ENCODE peak calls at places on chromosomes 7 and 10, in seven cellular contexts. S is hepatocyte, D is kidney, L is tibial nerve, T is pancreas, F is prostate gland, O is ovary. J is an unnamed sample.

GRCh38 chr10:51892965-51893658 is 193.7 kb upstream of the CSTF2T start:
- DNase-seq in S (no peak), D (no peak), L (no peak), T (no peak), F (no peak), O (peak; percentile 29), J (peak; percentile 37)

GRCh38 chr10:102195301-102195870 is 30.7 kb upstream of the ELOVL3 start:
- DNase-seq in S (no peak), D (no peak), L (no peak), T (no peak), F (no peak), O (no peak), J (peak; percentile 43)

GRCh38 chr7:76358053-76358477 is 726 bp downstream of the YWHAG start:
- DNase-seq in S (peak; percentile 79), D (peak; percentile 90), L (peak; percentile 68), T (no peak), F (peak; percentile 68), O (peak; percentile 70), J (no peak)

GRCh38 chr10:68348265-68348741 is 15.6 kb upstream of the PBLD start:
- DNase-seq in S (peak; percentile 55), D (no peak), L (no peak), T (peak; percentile 42), F (no peak), O (no peak), J (peak; percentile 46)

GRCh38 chr10:78053201-78053868 is 19.7 kb downstream of the RPS24 start:
- DNase-seq in S (no peak), D (no peak), L (no peak), T (no peak), F (no peak), O (no peak), J (peak; percentile 22)

GRCh38 chr10:22420787-22421517 is 75.7 kb downstream of the SPAG6 start:
- DNase-seq in S (no peak), D (no peak), L (no peak), T (no peak), F (no peak), O (no peak), J (peak; percentile 33)

GRCh38 chr10:28991738-28992270 is 297.1 kb upstream of the LYZL1 start:
- DNase-seq in S (peak; percentile 69), D (no peak), L (no peak), T (peak; percentile 53), F (peak; percentile 6), O (no peak), J (peak; percentile 63)

GRCh38 chr10:36450385-36450784 is 675.0 kb upstream of the ANKRD30A start:
- DNase-seq in S (peak; percentile 5), D (no peak), L (no peak), T (no peak), F (no peak), O (no peak), J (peak; percentile 37)

GRCh38 chr7:129801882-129802281 is 150.9 kb downstream of the UBE2H start:
- DNase-seq in S (no peak), D (no peak), L (no peak), T (no peak), F (no peak), O (no peak), J (peak; percentile 20)

GRCh38 chr7:38291117-38291647 is 17.7 kb upstream of the TARP start:
- DNase-seq in S (no peak), D (no peak), L (no peak), T (no peak), F (no peak), O (no peak), J (no peak)

GRCh38 chr7:78037603-78038002 is 239.0 kb downstream of the PHTF2 start:
- DNase-seq in S (no peak), D (no peak), L (no peak), T (no peak), F (no peak), O (no peak), J (no peak)

GRCh38 chr10:27723436-27723835 is 22.2 kb downstream of the MKX start:
- DNase-seq in S (no peak), D (no peak), L (no peak), T (no peak), F (no peak), O (no peak), J (no peak)

GRCh38 chr7:149724661-149725425 is 48.5 kb downstream of the ZNF467 start:
- DNase-seq in S (no peak), D (peak; percentile 55), L (no peak), T (no peak), F (no peak), O (no peak), J (no peak)

GRCh38 chr10:47028466-47028865 is 117.2 kb downstream of the PTPN20 start:
- DNase-seq in S (no peak), D (no peak), L (no peak), T (no peak), F (no peak), O (no peak), J (no peak)

GRCh38 chr7:43767311-43767710 is 8.8 kb downstream of the BLVRA start:
- DNase-seq in S (no peak), D (no peak), L (no peak), T (no peak), F (no peak), O (no peak), J (no peak)

DNA sequence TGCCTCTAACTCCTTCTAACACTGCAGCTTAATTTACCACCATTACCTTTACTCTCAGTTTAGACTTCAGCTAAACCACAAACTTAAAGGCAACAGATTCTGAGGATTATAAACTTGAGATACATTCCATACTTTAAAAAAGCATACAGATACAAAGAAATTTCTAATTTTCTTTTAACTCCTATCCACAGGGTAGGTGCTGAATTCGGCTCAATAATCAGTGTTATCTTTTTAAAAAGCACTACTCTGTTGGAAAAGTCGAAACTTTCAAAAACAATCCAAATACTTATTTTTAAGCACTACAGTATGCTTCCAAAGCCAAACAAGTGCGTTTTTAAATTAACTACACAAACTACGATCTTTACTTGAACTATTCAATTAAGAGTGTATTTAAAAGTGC is 1.0 kb downstream of the SMNDC1 start:
- DNase-seq in S (no peak), D (no peak), L (no peak), T (no peak), F (no peak), O (no peak), J (no peak)
- H3K4me3 ChIP-seq in S (peak overlapping the region; percentile 93), D (peak overlapping the region; percentile 96), L (peak overlapping the region; percentile 92), T (peak overlapping the region; percentile 53), F (peak overlapping the region; percentile 95), O (peak overlapping the region; percentile 96), J (peak overlapping the region; percentile 86)

GRCh38 chr7:756231-756927 is 29.3 kb upstream of the PRKAR1B start:
- DNase-seq in S (no peak), D (no peak), L (no peak), T (no peak), F (no peak), O (peak; percentile 13), J (no peak)

GRCh38 chr7:756928-757560 is 30.0 kb upstream of the PRKAR1B start:
- DNase-seq in S (no peak), D (peak; percentile 74), L (no peak), T (no peak), F (no peak), O (peak; percentile 20), J (no peak)

GRCh38 chr7:759569-759968 is 32.5 kb upstream of the PRKAR1B start:
- DNase-seq in S (no peak), D (peak; percentile 12), L (no peak), T (no peak), F (no peak), O (no peak), J (no peak)

GRCh38 chr7:760006-760405 is 32.9 kb upstream of the PRKAR1B start:
- DNase-seq in S (no peak), D (peak; percentile 22), L (no peak), T (no peak), F (no peak), O (peak; percentile 77), J (no peak)

GRCh38 chr7:757741-758163 is 30.7 kb upstream of the PRKAR1B start:
- DNase-seq in S (no peak), D (peak; percentile 63), L (no peak), T (no peak), F (no peak), O (peak; percentile 15), J (no peak)
- H3K36me3 ChIP-seq in S (no peaks in the 10 kb centered on the region), D (peaks cover 6% of the 10 kb centered on the region), L (peaks cover 22% of the 10 kb centered on the region), T (peaks cover 39% of the 10 kb centered on the region), F (peaks cover 11% of the 10 kb centered on the region), O (no peaks in the 10 kb centered on the region), J (peaks cover 32% of the 10 kb centered on the region)

DNA sequence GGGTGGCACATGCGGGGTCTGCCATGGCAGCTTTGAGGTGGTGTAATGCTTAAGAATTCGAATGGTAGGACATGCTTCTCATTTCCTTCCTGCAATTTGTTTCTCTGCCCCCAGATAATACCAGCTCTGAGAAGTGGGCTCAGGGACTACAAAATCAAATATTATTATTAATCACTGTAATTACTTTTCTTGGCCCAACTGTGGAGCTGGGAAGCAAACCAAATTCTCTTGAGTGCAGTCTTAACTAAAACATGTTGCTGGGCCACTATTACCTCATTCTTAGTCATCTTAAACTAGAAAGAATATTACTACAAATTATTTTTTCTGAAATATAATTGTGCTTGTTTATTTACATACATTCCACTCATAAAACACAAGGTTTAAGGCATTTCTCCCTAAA is 566.7 kb upstream of the NRP1 start:
- DNase-seq in S (no peak), D (no peak), L (peak; percentile 44), T (no peak), F (no peak), O (peak; percentile 74), J (peak; percentile 88)
- TF ChIP-seq CTCF in S (no peak), D (no peak), L (no peak), T (no peak), F (no peak), O (no peak), J (no peak)

GRCh38 chr10:17665742-17666141 is 21.8 kb downstream of the STAM start:
- DNase-seq in S (peak; percentile 56), D (no peak), L (peak; percentile 72), T (no peak), F (no peak), O (peak; percentile 53), J (peak; percentile 92)
- H3K4me3 ChIP-seq in S (no peak overlapping the region), D (no peak overlapping the region), L (peak overlapping the region; percentile 0), T (no peak overlapping the region), F (no peak overlapping the region), O (no peak overlapping the region), J (no peak overlapping the region)

DNA sequence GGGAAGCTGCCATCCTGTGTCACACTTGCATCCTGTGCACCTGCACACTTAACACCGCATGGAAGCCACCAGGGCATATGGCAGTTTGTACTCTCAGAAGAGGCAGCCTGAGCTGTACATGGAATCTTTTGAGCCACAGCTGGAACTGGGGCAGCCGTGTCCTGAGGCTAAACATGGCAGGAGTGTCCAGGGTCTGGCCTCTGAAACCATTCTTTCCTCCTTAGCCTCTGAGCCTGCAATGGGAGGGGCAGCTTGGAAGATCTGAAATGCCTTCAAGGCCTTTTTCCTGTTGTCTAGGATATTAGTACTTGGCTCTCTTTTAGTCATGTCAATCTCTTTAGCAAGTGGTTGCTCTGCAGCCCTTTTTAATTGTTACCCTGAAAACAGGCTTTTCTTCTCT is 16.4 kb downstream of the PLCE1 start:
- DNase-seq in S (no peak), D (no peak), L (no peak), T (no peak), F (no peak), O (no peak), J (no peak)
- H3K36me3 ChIP-seq in S (no peaks in the 10 kb centered on the region), D (no peaks in the 10 kb centered on the region), L (no peaks in the 10 kb centered on the region), T (no peaks in the 10 kb centered on the region), F (no peaks in the 10 kb centered on the region), O (no peaks in the 10 kb centered on the region), J (no peaks in the 10 kb centered on the region)

GRCh38 chr10:127813290-127813689 is 76.3 kb downstream of the FOXI2 start:
- DNase-seq in S (no peak), D (no peak), L (no peak), T (no peak), F (no peak), O (no peak), J (peak; percentile 6)
- TF ChIP-seq CTCF in S (peak; percentile 52), D (peak; percentile 41), L (no peak), T (no peak), F (peak; percentile 27), O (peak; percentile 42), J (no peak)

GRCh38 chr10:96833220-96834001 is 1.3 kb downstream of the LCOR start:
- DNase-seq in S (peak; percentile 43), D (peak; percentile 81), L (no peak), T (no peak), F (peak; percentile 11), O (no peak), J (peak; percentile 25)
- H3K4me3 ChIP-seq in S (peak overlapping the region; percentile 51), D (peak overlapping the region; percentile 63), L (peak overlapping the region; percentile 93), T (peak overlapping the region; percentile 86), F (peak overlapping the region; percentile 85), O (peak overlapping the region; percentile 68), J (peak overlapping the region; percentile 94)

J was measured in bronchial epithelial cell.